ENCODE peak calls at places on chromosomes 11 and 22, in six cellular contexts. One of them, this sample, is unnamed.

GRCh38 chr11:68255526-68255925 is 16.2 kb downstream of the C11orf24 start:
- DNase-seq in stimulated activated CD4-positive, alpha-beta T cell treated with anti-CD3 and anti-CD28 coated beads, Interleukin-15, amount 100 ng/mL, for 24 hours: no peak
- DNase-seq in RWPE1: no peak
- DNase-seq in stimulated activated CD8-positive, alpha-beta memory T cell treated with anti-CD3 and anti-CD28 coated beads, Interleukin-15, amount 100 ng/mL, for 1 hour: no peak
- DNase-seq in psoas muscle: peak; percentile 46
- DNase-seq in NCI-H2081: no peak
- DNase-seq in this sample: no peak

GRCh38 chr11:105862736-105863367 is 159.2 kb downstream of the MSANTD4 start:
- DNase-seq in RWPE1: peak; percentile 34
- DNase-seq in NCI-H2081: peak; percentile 42
- DNase-seq in stimulated activated CD4-positive, alpha-beta T cell treated with anti-CD3 and anti-CD28 coated beads, Interleukin-15, amount 100 ng/mL, for 24 hours: no peak
- DNase-seq in stimulated activated CD8-positive, alpha-beta memory T cell treated with anti-CD3 and anti-CD28 coated beads, Interleukin-15, amount 100 ng/mL, for 1 hour: no peak
- DNase-seq in psoas muscle: no peak
- DNase-seq in this sample: no peak

GRCh38 chr11:76023408-76024068 is 182.8 kb downstream of the WNT11 start:
- DNase-seq in NCI-H2081: no peak
- DNase-seq in stimulated activated CD8-positive, alpha-beta memory T cell treated with anti-CD3 and anti-CD28 coated beads, Interleukin-15, amount 100 ng/mL, for 1 hour: no peak
- DNase-seq in psoas muscle: no peak
- DNase-seq in stimulated activated CD4-positive, alpha-beta T cell treated with anti-CD3 and anti-CD28 coated beads, Interleukin-15, amount 100 ng/mL, for 24 hours: no peak
- DNase-seq in RWPE1: no peak
- DNase-seq in this sample: no peak

GRCh38 chr11:19367051-19367709 is 126.4 kb upstream of the E2F8 start:
- DNase-seq in NCI-H2081: no peak
- DNase-seq in psoas muscle: peak; percentile 37
- DNase-seq in RWPE1: no peak
- DNase-seq in stimulated activated CD4-positive, alpha-beta T cell treated with anti-CD3 and anti-CD28 coated beads, Interleukin-15, amount 100 ng/mL, for 24 hours: no peak
- DNase-seq in stimulated activated CD8-positive, alpha-beta memory T cell treated with anti-CD3 and anti-CD28 coated beads, Interleukin-15, amount 100 ng/mL, for 1 hour: no peak
- DNase-seq in this sample: no peak

GRCh38 chr11:129694538-129694937 is 121.1 kb upstream of the TMEM45B start:
- DNase-seq in stimulated activated CD4-positive, alpha-beta T cell treated with anti-CD3 and anti-CD28 coated beads, Interleukin-15, amount 100 ng/mL, for 24 hours: peak; percentile 25
- DNase-seq in RWPE1: no peak
- DNase-seq in stimulated activated CD8-positive, alpha-beta memory T cell treated with anti-CD3 and anti-CD28 coated beads, Interleukin-15, amount 100 ng/mL, for 1 hour: no peak
- DNase-seq in psoas muscle: no peak
- DNase-seq in NCI-H2081: no peak
- DNase-seq in this sample: no peak

GRCh38 chr22:45503816-45504702 is 1.4 kb downstream of the FBLN1 start:
- DNase-seq in RWPE1: no peak
- DNase-seq in NCI-H2081: no peak
- DNase-seq in stimulated activated CD8-positive, alpha-beta memory T cell treated with anti-CD3 and anti-CD28 coated beads, Interleukin-15, amount 100 ng/mL, for 1 hour: no peak
- DNase-seq in psoas muscle: no peak
- DNase-seq in stimulated activated CD4-positive, alpha-beta T cell treated with anti-CD3 and anti-CD28 coated beads, Interleukin-15, amount 100 ng/mL, for 24 hours: peak; percentile 21
- DNase-seq in this sample: no peak

GRCh38 chr11:16081756-16082531 is 274.4 kb downstream of the SOX6 start:
- DNase-seq in NCI-H2081: no peak
- DNase-seq in stimulated activated CD8-positive, alpha-beta memory T cell treated with anti-CD3 and anti-CD28 coated beads, Interleukin-15, amount 100 ng/mL, for 1 hour: no peak
- DNase-seq in psoas muscle: no peak
- DNase-seq in stimulated activated CD4-positive, alpha-beta T cell treated with anti-CD3 and anti-CD28 coated beads, Interleukin-15, amount 100 ng/mL, for 24 hours: no peak
- DNase-seq in RWPE1: no peak
- DNase-seq in this sample: no peak

GRCh38 chr22:35344956-35345690 is 35.8 kb upstream of the HMOX1 start:
- DNase-seq in stimulated activated CD8-positive, alpha-beta memory T cell treated with anti-CD3 and anti-CD28 coated beads, Interleukin-15, amount 100 ng/mL, for 1 hour: no peak
- DNase-seq in NCI-H2081: no peak
- DNase-seq in RWPE1: no peak
- DNase-seq in stimulated activated CD4-positive, alpha-beta T cell treated with anti-CD3 and anti-CD28 coated beads, Interleukin-15, amount 100 ng/mL, for 24 hours: no peak
- DNase-seq in psoas muscle: no peak
- DNase-seq in this sample: no peak

GRCh38 chr22:32132783-32133182 is 26.3 kb downstream of the C22orf42 start:
- DNase-seq in NCI-H2081: no peak
- DNase-seq in psoas muscle: no peak
- DNase-seq in stimulated activated CD4-positive, alpha-beta T cell treated with anti-CD3 and anti-CD28 coated beads, Interleukin-15, amount 100 ng/mL, for 24 hours: no peak
- DNase-seq in RWPE1: no peak
- DNase-seq in stimulated activated CD8-positive, alpha-beta memory T cell treated with anti-CD3 and anti-CD28 coated beads, Interleukin-15, amount 100 ng/mL, for 1 hour: no peak
- DNase-seq in this sample: no peak

GRCh38 chr22:40805699-40806203 is 13.4 kb downstream of the SLC25A17 start:
- DNase-seq in NCI-H2081: no peak
- DNase-seq in stimulated activated CD8-positive, alpha-beta memory T cell treated with anti-CD3 and anti-CD28 coated beads, Interleukin-15, amount 100 ng/mL, for 1 hour: no peak
- DNase-seq in stimulated activated CD4-positive, alpha-beta T cell treated with anti-CD3 and anti-CD28 coated beads, Interleukin-15, amount 100 ng/mL, for 24 hours: no peak
- DNase-seq in psoas muscle: no peak
- DNase-seq in RWPE1: no peak
- DNase-seq in this sample: no peak

GRCh38 chr22:42321908-42322561 is 51.6 kb upstream of the TCF20 start:
- DNase-seq in stimulated activated CD4-positive, alpha-beta T cell treated with anti-CD3 and anti-CD28 coated beads, Interleukin-15, amount 100 ng/mL, for 24 hours: no peak
- DNase-seq in NCI-H2081: peak; percentile 26
- DNase-seq in psoas muscle: no peak
- DNase-seq in stimulated activated CD8-positive, alpha-beta memory T cell treated with anti-CD3 and anti-CD28 coated beads, Interleukin-15, amount 100 ng/mL, for 1 hour: no peak
- DNase-seq in RWPE1: no peak
- DNase-seq in this sample: no peak

GRCh38 chr22:31244044-31244942 is 32.2 kb downstream of the LIMK2 start:
- DNase-seq in stimulated activated CD4-positive, alpha-beta T cell treated with anti-CD3 and anti-CD28 coated beads, Interleukin-15, amount 100 ng/mL, for 24 hours: no peak
- DNase-seq in RWPE1: peak; percentile 50
- DNase-seq in stimulated activated CD8-positive, alpha-beta memory T cell treated with anti-CD3 and anti-CD28 coated beads, Interleukin-15, amount 100 ng/mL, for 1 hour: no peak
- DNase-seq in psoas muscle: peak; percentile 51
- DNase-seq in NCI-H2081: no peak
- DNase-seq in this sample: no peak

GRCh38 chr11:44597358-44598009 is 32.0 kb downstream of the CD82 start:
- DNase-seq in RWPE1: no peak
- DNase-seq in stimulated activated CD8-positive, alpha-beta memory T cell treated with anti-CD3 and anti-CD28 coated beads, Interleukin-15, amount 100 ng/mL, for 1 hour: no peak
- DNase-seq in NCI-H2081: no peak
- DNase-seq in psoas muscle: no peak
- DNase-seq in stimulated activated CD4-positive, alpha-beta T cell treated with anti-CD3 and anti-CD28 coated beads, Interleukin-15, amount 100 ng/mL, for 24 hours: no peak
- DNase-seq in this sample: no peak

GRCh38 chr22:36239150-36239400 is 252 bp downstream of the APOL2 start:
- DNase-seq in RWPE1: no peak
- DNase-seq in stimulated activated CD8-positive, alpha-beta memory T cell treated with anti-CD3 and anti-CD28 coated beads, Interleukin-15, amount 100 ng/mL, for 1 hour: no peak
- DNase-seq in psoas muscle: peak; percentile 18
- DNase-seq in NCI-H2081: no peak
- DNase-seq in stimulated activated CD4-positive, alpha-beta T cell treated with anti-CD3 and anti-CD28 coated beads, Interleukin-15, amount 100 ng/mL, for 24 hours: peak; percentile 21
- DNase-seq in this sample: no peak

GRCh38 chr11:66652651-66653050 is 14.1 kb downstream of the RBM4 start:
- DNase-seq in psoas muscle: no peak
- DNase-seq in RWPE1: no peak
- DNase-seq in stimulated activated CD4-positive, alpha-beta T cell treated with anti-CD3 and anti-CD28 coated beads, Interleukin-15, amount 100 ng/mL, for 24 hours: no peak
- DNase-seq in NCI-H2081: no peak
- DNase-seq in stimulated activated CD8-positive, alpha-beta memory T cell treated with anti-CD3 and anti-CD28 coated beads, Interleukin-15, amount 100 ng/mL, for 1 hour: no peak
- DNase-seq in this sample: no peak

GRCh38 chr22:37485714-37486223 is 415 bp downstream of the MFNG start:
- DNase-seq in stimulated activated CD4-positive, alpha-beta T cell treated with anti-CD3 and anti-CD28 coated beads, Interleukin-15, amount 100 ng/mL, for 24 hours: peak; percentile 44
- DNase-seq in NCI-H2081: no peak
- DNase-seq in stimulated activated CD8-positive, alpha-beta memory T cell treated with anti-CD3 and anti-CD28 coated beads, Interleukin-15, amount 100 ng/mL, for 1 hour: no peak
- DNase-seq in psoas muscle: no peak
- DNase-seq in RWPE1: no peak
- DNase-seq in this sample: no peak

GRCh38 chr11:59295435-59295834 is 63.3 kb upstream of the OR5AN1 start:
- DNase-seq in stimulated activated CD4-positive, alpha-beta T cell treated with anti-CD3 and anti-CD28 coated beads, Interleukin-15, amount 100 ng/mL, for 24 hours: no peak
- DNase-seq in psoas muscle: no peak
- DNase-seq in NCI-H2081: no peak
- DNase-seq in RWPE1: no peak
- DNase-seq in stimulated activated CD8-positive, alpha-beta memory T cell treated with anti-CD3 and anti-CD28 coated beads, Interleukin-15, amount 100 ng/mL, for 1 hour: no peak
- DNase-seq in this sample: no peak

GRCh38 chr11:44454686-44455085 is 110.8 kb upstream of the CD82 start:
- DNase-seq in RWPE1: no peak
- DNase-seq in stimulated activated CD4-positive, alpha-beta T cell treated with anti-CD3 and anti-CD28 coated beads, Interleukin-15, amount 100 ng/mL, for 24 hours: no peak
- DNase-seq in NCI-H2081: no peak
- DNase-seq in stimulated activated CD8-positive, alpha-beta memory T cell treated with anti-CD3 and anti-CD28 coated beads, Interleukin-15, amount 100 ng/mL, for 1 hour: no peak
- DNase-seq in psoas muscle: no peak
- DNase-seq in this sample: no peak

GRCh38 chr11:2178906-2179494 is 7.4 kb upstream of the TH start:
- DNase-seq in NCI-H2081: no peak
- DNase-seq in RWPE1: peak; percentile 92
- DNase-seq in psoas muscle: no peak
- DNase-seq in stimulated activated CD4-positive, alpha-beta T cell treated with anti-CD3 and anti-CD28 coated beads, Interleukin-15, amount 100 ng/mL, for 24 hours: no peak
- DNase-seq in stimulated activated CD8-positive, alpha-beta memory T cell treated with anti-CD3 and anti-CD28 coated beads, Interleukin-15, amount 100 ng/mL, for 1 hour: no peak
- DNase-seq in this sample: no peak

GRCh38 chr11:16909375-16910035 is 104.7 kb downstream of the PLEKHA7 start:
- DNase-seq in NCI-H2081: no peak
- DNase-seq in stimulated activated CD8-positive, alpha-beta memory T cell treated with anti-CD3 and anti-CD28 coated beads, Interleukin-15, amount 100 ng/mL, for 1 hour: no peak
- DNase-seq in psoas muscle: no peak
- DNase-seq in RWPE1: no peak
- DNase-seq in stimulated activated CD4-positive, alpha-beta T cell treated with anti-CD3 and anti-CD28 coated beads, Interleukin-15, amount 100 ng/mL, for 24 hours: no peak
- DNase-seq in this sample: no peak

GRCh38 chr11:64022125-64022784 is 13.5 kb upstream of the FLRT1 start:
- DNase-seq in NCI-H2081: no peak
- DNase-seq in psoas muscle: no peak
- DNase-seq in RWPE1: no peak
- DNase-seq in stimulated activated CD8-positive, alpha-beta memory T cell treated with anti-CD3 and anti-CD28 coated beads, Interleukin-15, amount 100 ng/mL, for 1 hour: no peak
- DNase-seq in stimulated activated CD4-positive, alpha-beta T cell treated with anti-CD3 and anti-CD28 coated beads, Interleukin-15, amount 100 ng/mL, for 24 hours: no peak
- DNase-seq in this sample: no peak

GRCh38 chr11:60859616-60860250 is 4.0 kb upstream of the PTGDR2 start:
- DNase-seq in psoas muscle: no peak
- DNase-seq in RWPE1: no peak
- DNase-seq in stimulated activated CD8-positive, alpha-beta memory T cell treated with anti-CD3 and anti-CD28 coated beads, Interleukin-15, amount 100 ng/mL, for 1 hour: no peak
- DNase-seq in stimulated activated CD4-positive, alpha-beta T cell treated with anti-CD3 and anti-CD28 coated beads, Interleukin-15, amount 100 ng/mL, for 24 hours: no peak
- DNase-seq in NCI-H2081: no peak
- DNase-seq in this sample: no peak

GRCh38 chr11:82811369-82811768 is 77.7 kb upstream of the FAM181B start:
- DNase-seq in psoas muscle: no peak
- DNase-seq in stimulated activated CD4-positive, alpha-beta T cell treated with anti-CD3 and anti-CD28 coated beads, Interleukin-15, amount 100 ng/mL, for 24 hours: no peak
- DNase-seq in RWPE1: no peak
- DNase-seq in NCI-H2081: no peak
- DNase-seq in stimulated activated CD8-positive, alpha-beta memory T cell treated with anti-CD3 and anti-CD28 coated beads, Interleukin-15, amount 100 ng/mL, for 1 hour: no peak
- DNase-seq in this sample: no peak

GRCh38 chr11:111429066-111429506 is 50.0 kb upstream of the POU2AF1 start:
- DNase-seq in psoas muscle: peak; percentile 51
- DNase-seq in RWPE1: no peak
- DNase-seq in stimulated activated CD8-positive, alpha-beta memory T cell treated with anti-CD3 and anti-CD28 coated beads, Interleukin-15, amount 100 ng/mL, for 1 hour: peak; percentile 14
- DNase-seq in stimulated activated CD4-positive, alpha-beta T cell treated with anti-CD3 and anti-CD28 coated beads, Interleukin-15, amount 100 ng/mL, for 24 hours: peak; percentile 79
- DNase-seq in NCI-H2081: peak; percentile 44
- DNase-seq in this sample: peak; percentile 76